ENCODE peak calls at places on chromosomes 16 and 17, in eight cellular contexts. One of them, this sample, is unnamed.
A peak's percentile ranks its signal among the peaks of the same experiment; 100 is the strongest.

GRCh38 chr16:11405331-11406176 is 60.3 kb downstream of the RMI2 start:
- DNase-seq in lung: no peak
- DNase-seq in activated B cell treated with CpG ODN at 0.5 μM for 24 hours: peak; percentile 45
- DNase-seq in tibial nerve: no peak
- DNase-seq in HFFc6: no peak
- DNase-seq in cardiac fibroblast: peak; percentile 39
- DNase-seq in CD8-positive, alpha-beta T cell: no peak
- DNase-seq in body of pancreas: no peak
- DNase-seq in this sample: no peak

GRCh38 chr16:80330803-80331202 is 210.0 kb upstream of the DYNLRB2 start:
- DNase-seq in lung: no peak
- DNase-seq in activated B cell treated with CpG ODN at 0.5 μM for 24 hours: no peak
- DNase-seq in tibial nerve: no peak
- DNase-seq in HFFc6: no peak
- DNase-seq in cardiac fibroblast: no peak
- DNase-seq in CD8-positive, alpha-beta T cell: no peak
- DNase-seq in body of pancreas: no peak
- DNase-seq in this sample: no peak

GRCh38 chr17:83037084-83037950 is 42.1 kb upstream of the METRNL start:
- DNase-seq in lung: no peak
- DNase-seq in activated B cell treated with CpG ODN at 0.5 μM for 24 hours: no peak
- DNase-seq in tibial nerve: no peak
- DNase-seq in HFFc6: no peak
- DNase-seq in cardiac fibroblast: no peak
- DNase-seq in CD8-positive, alpha-beta T cell: no peak
- DNase-seq in body of pancreas: no peak
- DNase-seq in this sample: peak; percentile 31

GRCh38 chr17:60901222-60901621 is 223.6 kb downstream of the BCAS3 start:
- DNase-seq in lung: no peak
- DNase-seq in activated B cell treated with CpG ODN at 0.5 μM for 24 hours: no peak
- DNase-seq in tibial nerve: no peak
- DNase-seq in HFFc6: peak; percentile 1
- DNase-seq in cardiac fibroblast: peak; percentile 56
- DNase-seq in CD8-positive, alpha-beta T cell: no peak
- DNase-seq in body of pancreas: no peak
- DNase-seq in this sample: no peak

GRCh38 chr17:59734226-59734625 is 26.8 kb downstream of the VMP1 start:
- DNase-seq in lung: no peak
- DNase-seq in activated B cell treated with CpG ODN at 0.5 μM for 24 hours: no peak
- DNase-seq in tibial nerve: no peak
- DNase-seq in HFFc6: no peak
- DNase-seq in cardiac fibroblast: no peak
- DNase-seq in CD8-positive, alpha-beta T cell: no peak
- DNase-seq in body of pancreas: no peak
- DNase-seq in this sample: no peak

GRCh38 chr17:4665027-4665426 is 23.5 kb upstream of the ALOX15 start:
- DNase-seq in lung: no peak
- DNase-seq in activated B cell treated with CpG ODN at 0.5 μM for 24 hours: no peak
- DNase-seq in tibial nerve: no peak
- DNase-seq in HFFc6: no peak
- DNase-seq in cardiac fibroblast: no peak
- DNase-seq in CD8-positive, alpha-beta T cell: no peak
- DNase-seq in body of pancreas: no peak
- DNase-seq in this sample: no peak

GRCh38 chr16:81846105-81846504 is 67.0 kb downstream of the PLCG2 start:
- DNase-seq in lung: no peak
- DNase-seq in activated B cell treated with CpG ODN at 0.5 μM for 24 hours: no peak
- DNase-seq in tibial nerve: no peak
- DNase-seq in HFFc6: no peak
- DNase-seq in cardiac fibroblast: no peak
- DNase-seq in CD8-positive, alpha-beta T cell: no peak
- DNase-seq in body of pancreas: no peak
- DNase-seq in this sample: no peak

GRCh38 chr17:57110579-57111367 is 25.7 kb downstream of the AKAP1 start:
- DNase-seq in lung: no peak
- DNase-seq in activated B cell treated with CpG ODN at 0.5 μM for 24 hours: no peak
- DNase-seq in tibial nerve: no peak
- DNase-seq in HFFc6: no peak
- DNase-seq in cardiac fibroblast: no peak
- DNase-seq in CD8-positive, alpha-beta T cell: no peak
- DNase-seq in body of pancreas: no peak
- DNase-seq in this sample: no peak

GRCh38 chr16:2929693-2930092 is 18.0 kb downstream of the FLYWCH1 start:
- DNase-seq in lung: no peak
- DNase-seq in activated B cell treated with CpG ODN at 0.5 μM for 24 hours: no peak
- DNase-seq in tibial nerve: no peak
- DNase-seq in HFFc6: no peak
- DNase-seq in cardiac fibroblast: no peak
- DNase-seq in CD8-positive, alpha-beta T cell: no peak
- DNase-seq in body of pancreas: no peak
- DNase-seq in this sample: no peak

GRCh38 chr16:7236824-7237410 is 95.7 kb upstream of the RBFOX1 start:
- DNase-seq in lung: no peak
- DNase-seq in activated B cell treated with CpG ODN at 0.5 μM for 24 hours: no peak
- DNase-seq in tibial nerve: no peak
- DNase-seq in HFFc6: no peak
- DNase-seq in cardiac fibroblast: no peak
- DNase-seq in CD8-positive, alpha-beta T cell: no peak
- DNase-seq in body of pancreas: no peak
- DNase-seq in this sample: no peak

GRCh38 chr17:57636274-57636673 is 108.8 kb downstream of the CCDC182 start:
- DNase-seq in lung: no peak
- DNase-seq in activated B cell treated with CpG ODN at 0.5 μM for 24 hours: no peak
- DNase-seq in tibial nerve: no peak
- DNase-seq in HFFc6: no peak
- DNase-seq in cardiac fibroblast: no peak
- DNase-seq in CD8-positive, alpha-beta T cell: no peak
- DNase-seq in body of pancreas: no peak
- DNase-seq in this sample: no peak

GRCh38 chr17:72403713-72404209 is 282.9 kb downstream of the SOX9 start:
- DNase-seq in lung: no peak
- DNase-seq in activated B cell treated with CpG ODN at 0.5 μM for 24 hours: no peak
- DNase-seq in tibial nerve: no peak
- DNase-seq in HFFc6: no peak
- DNase-seq in cardiac fibroblast: no peak
- DNase-seq in CD8-positive, alpha-beta T cell: no peak
- DNase-seq in body of pancreas: no peak
- DNase-seq in this sample: no peak

GRCh38 chr16:51337662-51338061 is 186.6 kb upstream of the SALL1 start:
- DNase-seq in lung: no peak
- DNase-seq in activated B cell treated with CpG ODN at 0.5 μM for 24 hours: no peak
- DNase-seq in tibial nerve: no peak
- DNase-seq in HFFc6: no peak
- DNase-seq in cardiac fibroblast: no peak
- DNase-seq in CD8-positive, alpha-beta T cell: no peak
- DNase-seq in body of pancreas: no peak
- DNase-seq in this sample: no peak
- TF ChIP-seq CTCF in lung: no peak
- TF ChIP-seq CTCF in activated B cell treated with CpG ODN at 0.5 μM for 24 hours: no peak
- TF ChIP-seq CTCF in tibial nerve: no peak
- TF ChIP-seq CTCF in HFFc6: peak; percentile 53
- TF ChIP-seq CTCF in cardiac fibroblast: no peak
- TF ChIP-seq CTCF in CD8-positive, alpha-beta T cell: no peak
- TF ChIP-seq CTCF in body of pancreas: no peak
- TF ChIP-seq CTCF in this sample: no peak

GRCh38 chr17:49575524-49576120 is at the start of gene NXPH3:
- DNase-seq in lung: peak; percentile 60
- DNase-seq in activated B cell treated with CpG ODN at 0.5 μM for 24 hours: peak; percentile 56
- DNase-seq in tibial nerve: no peak
- DNase-seq in HFFc6: no peak
- DNase-seq in cardiac fibroblast: peak; percentile 46
- DNase-seq in CD8-positive, alpha-beta T cell: peak; percentile 31
- DNase-seq in body of pancreas: peak; percentile 47
- DNase-seq in this sample: peak; percentile 58
- TF ChIP-seq CTCF in lung: no peak
- TF ChIP-seq CTCF in activated B cell treated with CpG ODN at 0.5 μM for 24 hours: no peak
- TF ChIP-seq CTCF in tibial nerve: peak; percentile 94
- TF ChIP-seq CTCF in HFFc6: peak; percentile 71
- TF ChIP-seq CTCF in cardiac fibroblast: peak; percentile 20
- TF ChIP-seq CTCF in CD8-positive, alpha-beta T cell: peak; percentile 39
- TF ChIP-seq CTCF in body of pancreas: no peak
- TF ChIP-seq CTCF in this sample: peak; percentile 42

GRCh38 chr17:50480142-50480764 is 1.6 kb downstream of the RSAD1 start:
- DNase-seq in lung: no peak
- DNase-seq in activated B cell treated with CpG ODN at 0.5 μM for 24 hours: no peak
- DNase-seq in tibial nerve: no peak
- DNase-seq in HFFc6: no peak
- DNase-seq in cardiac fibroblast: no peak
- DNase-seq in CD8-positive, alpha-beta T cell: no peak
- DNase-seq in body of pancreas: no peak
- DNase-seq in this sample: no peak

GRCh38 chr17:50476545-50477315 is 1.9 kb upstream of the RSAD1 start:
- DNase-seq in lung: no peak
- DNase-seq in activated B cell treated with CpG ODN at 0.5 μM for 24 hours: no peak
- DNase-seq in tibial nerve: no peak
- DNase-seq in HFFc6: no peak
- DNase-seq in cardiac fibroblast: no peak
- DNase-seq in CD8-positive, alpha-beta T cell: no peak
- DNase-seq in body of pancreas: peak; percentile 75
- DNase-seq in this sample: no peak

GRCh38 chr17:50477976-50478375 is 684 bp upstream of the RSAD1 start:
- DNase-seq in lung: no peak
- DNase-seq in activated B cell treated with CpG ODN at 0.5 μM for 24 hours: no peak
- DNase-seq in tibial nerve: no peak
- DNase-seq in HFFc6: no peak
- DNase-seq in cardiac fibroblast: no peak
- DNase-seq in CD8-positive, alpha-beta T cell: no peak
- DNase-seq in body of pancreas: no peak
- DNase-seq in this sample: no peak

GRCh38 chr17:50479522-50480141 is 972 bp downstream of the RSAD1 start:
- DNase-seq in lung: peak; percentile 80
- DNase-seq in activated B cell treated with CpG ODN at 0.5 μM for 24 hours: peak; percentile 49
- DNase-seq in tibial nerve: no peak
- DNase-seq in HFFc6: peak; percentile 79
- DNase-seq in cardiac fibroblast: peak; percentile 73
- DNase-seq in CD8-positive, alpha-beta T cell: peak; percentile 31
- DNase-seq in body of pancreas: peak; percentile 79
- DNase-seq in this sample: peak; percentile 51

GRCh38 chr17:50478391-50479361 is at the start of gene RSAD1:
- DNase-seq in lung: peak; percentile 85
- DNase-seq in activated B cell treated with CpG ODN at 0.5 μM for 24 hours: peak; percentile 84
- DNase-seq in tibial nerve: peak; percentile 70
- DNase-seq in HFFc6: peak; percentile 85
- DNase-seq in cardiac fibroblast: peak; percentile 84
- DNase-seq in CD8-positive, alpha-beta T cell: peak; percentile 68
- DNase-seq in body of pancreas: peak; percentile 92
- DNase-seq in this sample: peak; percentile 81
- TF ChIP-seq CTCF in lung: peak; percentile 52
- TF ChIP-seq CTCF in activated B cell treated with CpG ODN at 0.5 μM for 24 hours: no peak
- TF ChIP-seq CTCF in tibial nerve: peak; percentile 96
- TF ChIP-seq CTCF in HFFc6: peak; percentile 92
- TF ChIP-seq CTCF in cardiac fibroblast: no peak
- TF ChIP-seq CTCF in CD8-positive, alpha-beta T cell: peak; percentile 80
- TF ChIP-seq CTCF in body of pancreas: peak; percentile 84
- TF ChIP-seq CTCF in this sample: peak; percentile 76

DNA sequence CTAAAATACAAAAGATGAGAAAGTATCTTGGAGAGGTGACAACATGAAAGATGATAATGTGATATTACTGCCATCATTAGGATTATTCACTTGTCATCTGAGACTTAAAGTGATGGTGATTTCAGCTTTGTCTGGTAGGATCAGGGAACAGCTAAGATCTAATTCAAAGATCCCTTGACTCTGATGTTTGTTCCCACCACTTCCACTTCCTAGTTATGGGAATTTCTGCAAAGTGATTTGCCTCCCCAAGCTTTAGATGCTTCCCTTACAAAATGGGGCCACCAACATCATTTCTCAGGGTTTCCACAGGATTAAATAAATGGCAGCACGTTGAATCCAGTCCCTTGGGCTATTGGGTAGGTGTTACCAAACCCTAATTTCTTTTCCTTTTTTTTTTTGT is 550.8 kb upstream of the CDH5 start:
- DNase-seq in lung: no peak
- DNase-seq in activated B cell treated with CpG ODN at 0.5 μM for 24 hours: no peak
- DNase-seq in tibial nerve: no peak
- DNase-seq in HFFc6: no peak
- DNase-seq in cardiac fibroblast: no peak
- DNase-seq in CD8-positive, alpha-beta T cell: no peak
- DNase-seq in body of pancreas: no peak
- DNase-seq in this sample: no peak
- TF ChIP-seq CTCF in lung: no peak
- TF ChIP-seq CTCF in activated B cell treated with CpG ODN at 0.5 μM for 24 hours: no peak
- TF ChIP-seq CTCF in tibial nerve: no peak
- TF ChIP-seq CTCF in HFFc6: no peak
- TF ChIP-seq CTCF in cardiac fibroblast: no peak
- TF ChIP-seq CTCF in CD8-positive, alpha-beta T cell: no peak
- TF ChIP-seq CTCF in body of pancreas: no peak
- TF ChIP-seq CTCF in this sample: no peak

DNA sequence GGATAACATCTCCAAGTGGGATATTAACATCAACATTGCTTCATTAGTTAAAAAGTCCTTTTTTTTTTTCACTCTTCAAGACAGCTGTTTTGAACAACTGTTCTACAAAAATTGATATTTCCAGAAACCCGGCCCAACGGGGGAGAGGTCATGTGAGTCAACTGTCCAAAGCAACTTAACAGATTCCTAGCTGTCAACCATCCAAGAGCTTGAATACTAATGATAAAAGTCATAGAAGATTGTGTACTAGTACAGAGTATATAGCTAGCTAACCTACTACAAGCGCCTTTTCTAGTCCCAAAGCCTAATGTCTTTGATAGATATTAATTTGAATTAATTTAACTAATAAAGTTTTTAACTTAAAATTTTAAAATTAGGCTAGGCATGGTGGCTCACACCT is 171.9 kb downstream of the CYB561 start:
- DNase-seq in lung: no peak
- DNase-seq in activated B cell treated with CpG ODN at 0.5 μM for 24 hours: no peak
- DNase-seq in tibial nerve: no peak
- DNase-seq in HFFc6: peak; percentile 52
- DNase-seq in cardiac fibroblast: peak; percentile 80
- DNase-seq in CD8-positive, alpha-beta T cell: no peak
- DNase-seq in body of pancreas: no peak
- DNase-seq in this sample: no peak
- TF ChIP-seq CTCF in lung: no peak
- TF ChIP-seq CTCF in activated B cell treated with CpG ODN at 0.5 μM for 24 hours: no peak
- TF ChIP-seq CTCF in tibial nerve: no peak
- TF ChIP-seq CTCF in HFFc6: no peak
- TF ChIP-seq CTCF in cardiac fibroblast: no peak
- TF ChIP-seq CTCF in CD8-positive, alpha-beta T cell: no peak
- TF ChIP-seq CTCF in body of pancreas: no peak
- TF ChIP-seq CTCF in this sample: no peak

GRCh38 chr16:78925071-78925714 is 675.3 kb downstream of the MAF start:
- DNase-seq in lung: no peak
- DNase-seq in activated B cell treated with CpG ODN at 0.5 μM for 24 hours: no peak
- DNase-seq in tibial nerve: no peak
- DNase-seq in HFFc6: no peak
- DNase-seq in cardiac fibroblast: peak; percentile 4
- DNase-seq in CD8-positive, alpha-beta T cell: no peak
- DNase-seq in body of pancreas: peak; percentile 13
- DNase-seq in this sample: no peak
- TF ChIP-seq CTCF in lung: peak; percentile 18
- TF ChIP-seq CTCF in activated B cell treated with CpG ODN at 0.5 μM for 24 hours: no peak
- TF ChIP-seq CTCF in tibial nerve: peak; percentile 32
- TF ChIP-seq CTCF in HFFc6: peak; percentile 59
- TF ChIP-seq CTCF in cardiac fibroblast: peak; percentile 19
- TF ChIP-seq CTCF in CD8-positive, alpha-beta T cell: no peak
- TF ChIP-seq CTCF in body of pancreas: peak; percentile 52
- TF ChIP-seq CTCF in this sample: peak; percentile 34

DNA sequence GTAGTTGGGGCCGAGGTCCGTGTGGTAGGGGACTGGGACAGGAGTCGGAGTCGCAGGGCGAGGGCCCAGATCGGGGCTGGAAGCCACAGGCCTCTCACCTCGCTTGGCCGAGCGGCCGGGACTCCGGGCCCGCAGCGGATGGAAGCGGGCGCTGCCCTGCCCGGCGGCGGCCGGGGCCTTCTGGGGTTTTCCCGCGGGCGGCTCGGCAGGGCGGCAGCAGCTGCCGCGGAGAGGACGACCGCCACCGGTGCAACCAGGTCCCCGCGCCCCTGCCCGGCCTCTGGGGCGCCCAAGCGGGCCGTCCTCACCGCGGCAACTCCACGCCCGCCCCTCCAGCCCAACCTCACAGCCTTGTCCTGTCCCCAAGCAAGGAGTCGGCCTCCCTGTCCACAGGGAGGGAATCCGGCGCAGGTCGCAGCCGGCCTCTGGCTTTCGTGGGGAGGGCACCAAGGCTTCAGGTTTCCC is 15.6 kb upstream of the UTP6 start:
- DNase-seq in lung: no peak
- DNase-seq in activated B cell treated with CpG ODN at 0.5 μM for 24 hours: no peak
- DNase-seq in tibial nerve: no peak
- DNase-seq in HFFc6: no peak
- DNase-seq in cardiac fibroblast: no peak
- DNase-seq in CD8-positive, alpha-beta T cell: no peak
- DNase-seq in body of pancreas: peak; percentile 12
- DNase-seq in this sample: no peak
- TF ChIP-seq CTCF in lung: no peak
- TF ChIP-seq CTCF in activated B cell treated with CpG ODN at 0.5 μM for 24 hours: no peak
- TF ChIP-seq CTCF in tibial nerve: no peak
- TF ChIP-seq CTCF in HFFc6: no peak
- TF ChIP-seq CTCF in cardiac fibroblast: no peak
- TF ChIP-seq CTCF in CD8-positive, alpha-beta T cell: no peak
- TF ChIP-seq CTCF in body of pancreas: no peak
- TF ChIP-seq CTCF in this sample: no peak